ENCODE peak calls at places on chromosomes 4 and X, in ten cellular contexts. K is right cardiac atrium; Q is EL; N is activated CD4-positive, alpha-beta T cell treated with anti-CD3 and anti-CD28 coated beads, Interleukin-2, amount 10 ng/mL, durations not matched to agents 7 days and 5 days; H is GM13977; C is MV-4-11; I is HFF-Myc; O is posterior vena cava; Y is left lung; A is stimulated activated CD8-positive, alpha-beta memory T cell treated with anti-CD3 and anti-CD28 coated beads, Interleukin-2, amount 100 ng/mL, for 48 hours. S is an unnamed sample.

GRCh38 chr4:76447326-76447954 is 12.4 kb downstream of the SHROOM3 start:
- DNase-seq in K (no peak), Q (peak; percentile 13), N (no peak), H (no peak), C (no peak), I (no peak), O (no peak), Y (no peak), A (no peak), S (no peak)

GRCh38 chrX:17009856-17010650 is 63.6 kb downstream of the REPS2 start:
- DNase-seq in K (no peak), Q (no peak), N (no peak), H (no peak), C (no peak), I (no peak), O (no peak), Y (no peak), A (no peak), S (no peak)

GRCh38 chr4:99705891-99706290 is 48.3 kb upstream of the C4orf54 start:
- DNase-seq in K (no peak), Q (no peak), N (no peak), H (no peak), C (no peak), I (no peak), O (no peak), Y (no peak), A (no peak), S (no peak)

GRCh38 chr4:76209876-76210275 is 3.7 kb downstream of the SCARB2 start:
- DNase-seq in K (no peak), Q (no peak), N (no peak), H (no peak), C (peak; percentile 25), I (no peak), O (no peak), Y (no peak), A (no peak), S (no peak)

GRCh38 chr4:40621592-40622512 is 7.8 kb downstream of the RBM47 start:
- DNase-seq in K (peak; percentile 82), Q (peak; percentile 95), N (peak; percentile 33), H (no peak), C (peak; percentile 99), I (peak; percentile 70), O (peak; percentile 93), Y (peak; percentile 90), A (peak; percentile 23), S (peak; percentile 63)

GRCh38 chrX:98637451-98637850 is 1753.7 kb downstream of the RPA4 start:
- DNase-seq in K (no peak), Q (no peak), N (no peak), H (no peak), C (no peak), I (no peak), O (no peak), Y (no peak), A (no peak), S (no peak)

GRCh38 chr4:184450743-184451142 is 23.6 kb downstream of the IRF2 start:
- DNase-seq in K (no peak), Q (no peak), N (no peak), H (no peak), C (no peak), I (no peak), O (no peak), Y (no peak), A (no peak), S (no peak)

GRCh38 chr4:70651864-70652506 is 14.3 kb downstream of the JCHAIN start:
- DNase-seq in K (no peak), Q (peak; percentile 35), N (peak; percentile 11), H (peak; percentile 24), C (peak; percentile 4), I (no peak), O (no peak), Y (no peak), A (no peak), S (no peak)

GRCh38 chr4:168766537-168767316 is 243.3 kb downstream of the CBR4 start:
- DNase-seq in K (peak; percentile 48), Q (peak; percentile 88), N (no peak), H (no peak), C (no peak), I (no peak), O (no peak), Y (no peak), A (no peak), S (no peak)

GRCh38 chrX:9677098-9677739 is 88.4 kb downstream of the GPR143 start:
- DNase-seq in K (no peak), Q (no peak), N (peak; percentile 38), H (peak; percentile 73), C (peak; percentile 82), I (peak; percentile 27), O (no peak), Y (no peak), A (no peak), S (peak; percentile 17)

GRCh38 chrX:10617964-10618342 is 2.4 kb downstream of the MID1 start:
- DNase-seq in K (no peak), Q (peak; percentile 69), N (no peak), H (no peak), C (no peak), I (no peak), O (no peak), Y (no peak), A (no peak), S (no peak)

GRCh38 chr4:42050850-42051249 is 60.5 kb downstream of the SLC30A9 start:
- DNase-seq in K (no peak), Q (no peak), N (no peak), H (no peak), C (no peak), I (no peak), O (no peak), Y (no peak), A (no peak), S (no peak)

GRCh38 chr4:184856277-184856609 is 30.5 kb upstream of the ACSL1 start:
- DNase-seq in K (no peak), Q (no peak), N (no peak), H (peak; percentile 40), C (peak; percentile 96), I (no peak), O (no peak), Y (no peak), A (no peak), S (no peak)

GRCh38 chr4:85498068-85498733 is 23.3 kb downstream of the ARHGAP24 start:
- DNase-seq in K (peak; percentile 70), Q (peak; percentile 94), N (no peak), H (peak; percentile 31), C (peak; percentile 89), I (no peak), O (peak; percentile 82), Y (peak; percentile 86), A (no peak), S (no peak)

GRCh38 chr4:165209796-165210195 is 2.4 kb downstream of the KLHL2 start:
- DNase-seq in K (no peak), Q (no peak), N (no peak), H (no peak), C (no peak), I (no peak), O (no peak), Y (no peak), A (no peak), S (no peak)

GRCh38 chr4:154586296-154587033 is 4.1 kb downstream of the FGA start:
- DNase-seq in K (no peak), Q (no peak), N (no peak), H (no peak), C (no peak), I (no peak), O (no peak), Y (no peak), A (no peak), S (no peak)

GRCh38 chr4:73897380-73898136 is 28.4 kb downstream of the CXCL1 start:
- DNase-seq in K (no peak), Q (no peak), N (no peak), H (no peak), C (no peak), I (no peak), O (no peak), Y (no peak), A (no peak), S (no peak)

GRCh38 chr4:38955957-38956356 is 76.3 kb downstream of the TMEM156 start:
- DNase-seq in K (no peak), Q (no peak), N (no peak), H (no peak), C (no peak), I (no peak), O (no peak), Y (no peak), A (no peak), S (no peak)

GRCh38 chr4:138897818-138898226 is 117.8 kb upstream of the NOCT start:
- DNase-seq in K (no peak), Q (peak; percentile 78), N (no peak), H (no peak), C (no peak), I (peak; percentile 27), O (no peak), Y (no peak), A (no peak), S (peak; percentile 83)

GRCh38 chr4:76772498-76773106 is 125.3 kb downstream of the SOWAHB start:
- DNase-seq in K (no peak), Q (peak; percentile 76), N (no peak), H (no peak), C (no peak), I (no peak), O (no peak), Y (no peak), A (no peak), S (no peak)

GRCh38 chrX:151754042-151754419 is 19.5 kb downstream of the CNGA2 start:
- DNase-seq in K (no peak), Q (peak; percentile 75), N (no peak), H (no peak), C (peak; percentile 1), I (no peak), O (no peak), Y (no peak), A (no peak), S (peak; percentile 79)

GRCh38 chr4:79514637-79515320 is 106.8 kb upstream of the GK2 start:
- DNase-seq in K (no peak), Q (no peak), N (no peak), H (no peak), C (no peak), I (no peak), O (no peak), Y (no peak), A (no peak), S (no peak)

GRCh38 chrX:14927391-14927790 is 54.2 kb downstream of the MOSPD2 start:
- DNase-seq in K (no peak), Q (peak; percentile 46), N (no peak), H (no peak), C (no peak), I (peak; percentile 35), O (no peak), Y (no peak), A (no peak), S (no peak)

GRCh38 chr4:17385403-17385802 is 126.5 kb downstream of the QDPR start:
- DNase-seq in K (no peak), Q (peak; percentile 63), N (peak; percentile 46), H (peak; percentile 17), C (peak; percentile 10), I (no peak), O (no peak), Y (no peak), A (no peak), S (peak; percentile 13)

GRCh38 chrX:40778861-40779575 is 43.7 kb upstream of the MED14 start:
- DNase-seq in K (no peak), Q (peak; percentile 50), N (no peak), H (no peak), C (no peak), I (no peak), O (no peak), Y (no peak), A (no peak), S (no peak)

GRCh38 chrX:38313190-38313589 is 14.1 kb downstream of the RPGR start:
- DNase-seq in K (no peak), Q (peak; percentile 8), N (no peak), H (no peak), C (no peak), I (no peak), O (no peak), Y (no peak), A (no peak), S (no peak)

GRCh38 chr4:155597281-155597680 is 69.4 kb upstream of the GUCY1A1 start:
- DNase-seq in K (no peak), Q (no peak), N (no peak), H (no peak), C (no peak), I (no peak), O (no peak), Y (no peak), A (no peak), S (no peak)

GRCh38 chrX:41827886-41828285 is 95.5 kb downstream of the CASK start:
- DNase-seq in K (no peak), Q (peak; percentile 51), N (no peak), H (no peak), C (no peak), I (no peak), O (no peak), Y (no peak), A (no peak), S (no peak)

S was measured in DMS153.